ENCODE peak calls at places on chromosomes 6 and 20, in nine cellular contexts. P, D, J, E, T, C, W, F and Z are unnamed samples.

GRCh38 chr20:35273449-35274171 is 4.3 kb downstream of the MMP24OS start:
- DNase-seq in P (peak; percentile 81), D (no peak), J (no peak), E (no peak), T (no peak), C (no peak), W (no peak), F (peak; percentile 76), Z (no peak)

GRCh38 chr6:148221580-148221979 is 121.1 kb upstream of the SASH1 start:
- DNase-seq in P (no peak), D (no peak), J (no peak), E (no peak), T (no peak), C (no peak), W (no peak), F (no peak), Z (no peak)

GRCh38 chr6:116616757-116617093 is 446 bp downstream of the RSPH4A start:
- DNase-seq in P (no peak), D (peak; percentile 7), J (no peak), E (no peak), T (no peak), C (no peak), W (no peak), F (no peak), Z (no peak)

GRCh38 chr6:23446394-23447001 is 679.5 kb upstream of the NRSN1 start:
- DNase-seq in P (peak; percentile 52), D (peak; percentile 9), J (no peak), E (peak; percentile 12), T (no peak), C (peak; percentile 45), W (no peak), F (no peak), Z (peak; percentile 46)

GRCh38 chr6:114987281-114987680 is 644.5 kb upstream of the HS3ST5 start:
- DNase-seq in P (no peak), D (no peak), J (no peak), E (no peak), T (no peak), C (no peak), W (no peak), F (no peak), Z (no peak)

GRCh38 chr6:24223131-24223715 is 97.2 kb downstream of the NRSN1 start:
- DNase-seq in P (no peak), D (peak; percentile 3), J (no peak), E (no peak), T (no peak), C (no peak), W (no peak), F (no peak), Z (no peak)

GRCh38 chr20:2701671-2702081 is 9.1 kb downstream of the EBF4 start:
- DNase-seq in P (no peak), D (no peak), J (no peak), E (no peak), T (no peak), C (no peak), W (peak; percentile 89), F (no peak), Z (no peak)

GRCh38 chr6:146224988-146225387 is 196.1 kb downstream of the GRM1 start:
- DNase-seq in P (no peak), D (no peak), J (no peak), E (no peak), T (no peak), C (no peak), W (no peak), F (no peak), Z (no peak)

GRCh38 chr6:135568366-135568765 is 70.8 kb upstream of the AHI1 start:
- DNase-seq in P (no peak), D (no peak), J (no peak), E (no peak), T (no peak), C (peak; percentile 66), W (no peak), F (no peak), Z (peak; percentile 97)

GRCh38 chr6:33857301-33858052 is 53.7 kb upstream of the MLN start:
- DNase-seq in P (no peak), D (no peak), J (no peak), E (no peak), T (no peak), C (no peak), W (no peak), F (no peak), Z (no peak)
- H3K4me3 ChIP-seq in P (no peak overlapping the region), D (no peak overlapping the region), J (no peak overlapping the region), E (no peak overlapping the region), T (no peak overlapping the region), C (no peak overlapping the region), W (no peak overlapping the region), F (no peak overlapping the region), Z (no peak overlapping the region)

GRCh38 chr20:10469599-10469998 is 34.5 kb downstream of the SLX4IP start:
- DNase-seq in P (peak; percentile 99), D (peak; percentile 89), J (no peak), E (peak; percentile 60), T (peak; percentile 32), C (peak; percentile 63), W (peak; percentile 57), F (no peak), Z (peak; percentile 88)

GRCh38 chr20:10466325-10466724 is 31.2 kb downstream of the SLX4IP start:
- DNase-seq in P (no peak), D (no peak), J (no peak), E (no peak), T (no peak), C (no peak), W (peak; percentile 87), F (no peak), Z (no peak)

GRCh38 chr20:10463622-10464021 is 28.5 kb downstream of the SLX4IP start:
- DNase-seq in P (no peak), D (peak; percentile 35), J (no peak), E (no peak), T (no peak), C (no peak), W (no peak), F (no peak), Z (no peak)

GRCh38 chr20:10467985-10468845 is 33.1 kb downstream of the SLX4IP start:
- DNase-seq in P (no peak), D (no peak), J (no peak), E (no peak), T (no peak), C (no peak), W (no peak), F (no peak), Z (peak; percentile 31)

DNA sequence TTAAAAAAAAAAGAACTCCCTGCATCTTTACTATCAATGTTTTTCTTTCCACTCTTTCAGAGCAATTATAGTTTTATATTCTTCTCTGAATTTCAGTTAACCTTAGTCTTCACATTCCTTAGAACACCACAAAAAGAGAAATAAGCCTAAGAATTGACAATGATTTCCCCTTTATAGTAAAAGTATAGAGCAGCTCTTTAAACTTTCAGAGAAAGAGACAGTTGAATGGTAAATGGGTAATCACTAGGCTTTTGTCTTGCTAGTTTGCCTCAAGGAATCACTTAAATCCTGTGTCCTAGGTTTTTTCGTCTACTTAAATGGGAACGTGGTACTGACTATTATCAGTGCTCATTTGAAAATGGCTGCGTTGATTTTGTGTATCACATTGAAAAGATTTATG is 31.8 kb downstream of the SLX4IP start:
- DNase-seq in P (no peak), D (no peak), J (no peak), E (no peak), T (no peak), C (no peak), W (peak; percentile 52), F (no peak), Z (no peak)
- H3K4me3 ChIP-seq in P (no peak overlapping the region), D (no peak overlapping the region), J (no peak overlapping the region), E (no peak overlapping the region), T (no peak overlapping the region), C (no peak overlapping the region), W (no peak overlapping the region), F (peak overlapping the region; percentile 26), Z (no peak overlapping the region)

GRCh38 chr6:33788694-33789549 is at the start of gene LEMD2:
- DNase-seq in P (peak; percentile 77), D (peak; percentile 92), J (peak; percentile 49), E (peak; percentile 74), T (peak; percentile 30), C (peak; percentile 84), W (peak; percentile 84), F (peak; percentile 98), Z (peak; percentile 83)

GRCh38 chr6:33790306-33790855 is 1.5 kb upstream of the LEMD2 start:
- DNase-seq in P (no peak), D (no peak), J (no peak), E (no peak), T (no peak), C (no peak), W (no peak), F (no peak), Z (no peak)

GRCh38 chr6:33787954-33788693 is 806 bp downstream of the LEMD2 start:
- DNase-seq in P (no peak), D (peak; percentile 63), J (peak; percentile 36), E (no peak), T (no peak), C (peak; percentile 38), W (no peak), F (peak; percentile 90), Z (peak; percentile 65)

GRCh38 chr6:33790910-33791309 is 2.0 kb upstream of the LEMD2 start:
- DNase-seq in P (no peak), D (no peak), J (no peak), E (no peak), T (no peak), C (no peak), W (no peak), F (no peak), Z (no peak)

DNA sequence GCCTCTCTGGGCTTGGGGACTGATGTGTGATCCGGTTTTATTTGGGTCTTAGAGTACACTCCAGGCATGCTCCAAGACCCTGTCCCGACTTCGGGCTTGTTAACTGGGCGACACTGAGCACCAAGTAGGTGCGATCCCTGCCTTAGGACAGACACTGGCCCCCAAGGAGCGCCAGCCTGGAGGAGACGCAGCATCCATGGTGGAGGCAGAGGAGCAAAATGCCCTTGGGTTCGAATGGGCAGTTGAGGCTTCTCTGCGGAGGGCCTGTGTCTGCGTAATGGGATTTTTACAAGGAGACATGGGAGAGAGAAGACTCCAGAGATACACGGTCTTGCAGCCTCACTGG is 593 bp upstream of the LEMD2 start:
- DNase-seq in P (no peak), D (no peak), J (no peak), E (no peak), T (no peak), C (no peak), W (no peak), F (no peak), Z (no peak)
- H3K4me3 ChIP-seq in P (peak overlapping the region; percentile 67), D (peak overlapping the region; percentile 91), J (no peak overlapping the region), E (peak overlapping the region; percentile 84), T (peak overlapping the region; percentile 67), C (peak overlapping the region; percentile 69), W (peak overlapping the region; percentile 9), F (no peak overlapping the region), Z (peak overlapping the region; percentile 69)

DNA sequence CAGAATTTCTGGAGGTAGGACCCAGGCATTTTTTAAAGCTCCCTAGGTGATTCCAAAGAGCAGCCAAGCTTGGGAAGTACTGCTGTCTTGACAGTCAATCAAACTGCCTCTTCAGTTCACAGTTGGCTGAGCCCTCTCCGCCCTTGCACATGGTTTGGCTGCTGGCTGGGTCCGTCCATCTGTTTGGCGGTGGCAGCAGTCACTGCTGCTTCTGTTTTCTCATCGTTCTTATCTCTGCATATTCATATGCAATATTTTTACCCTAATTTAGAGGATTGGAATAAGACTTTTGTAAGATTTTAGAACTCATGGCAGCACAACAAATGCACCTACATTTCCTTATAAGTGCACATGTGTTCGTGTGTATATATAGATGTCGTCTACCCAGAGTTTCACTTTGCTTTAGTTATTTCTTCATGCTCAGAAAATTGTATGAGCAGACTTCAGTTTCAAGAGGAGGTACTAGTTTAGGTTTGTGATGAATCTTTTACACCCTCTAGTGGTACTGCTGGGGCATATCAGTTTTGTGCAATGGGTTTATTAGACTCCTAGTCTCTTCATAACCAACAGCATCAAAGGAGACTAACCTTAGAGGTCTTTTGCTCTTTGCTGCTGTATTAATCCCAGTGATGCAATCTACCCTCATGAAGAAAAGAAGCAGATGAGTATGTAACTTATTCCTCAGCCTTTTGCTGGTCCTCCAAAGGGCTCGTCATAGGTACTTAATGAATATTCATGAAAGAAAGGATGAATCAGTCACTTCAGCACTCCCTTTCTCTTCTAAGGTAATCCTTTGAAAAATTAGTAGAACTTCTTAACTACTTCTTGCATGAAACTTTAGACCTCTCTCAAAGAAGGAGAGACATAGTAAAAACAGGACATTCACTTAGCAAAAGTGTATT is 44.3 kb downstream of the KHDC1L start:
- DNase-seq in P (peak; percentile 32), D (peak; percentile 55), J (no peak), E (peak; percentile 63), T (peak; percentile 39), C (peak; percentile 44), W (no peak), F (no peak), Z (peak; percentile 70)
- H3K4me3 ChIP-seq in P (peak overlapping the region; percentile 21), D (no peak overlapping the region), J (no peak overlapping the region), E (no peak overlapping the region), T (peak overlapping the region; percentile 30), C (peak overlapping the region; percentile 51), W (no peak overlapping the region), F (peak overlapping the region; percentile 52), Z (peak overlapping the region; percentile 41)